ENCODE peak calls at places on chromosomes 5 and 9, in eight cellular contexts. One of them, this sample, is unnamed.
A peak's percentile ranks its signal among the peaks of the same experiment; 100 is the strongest.

GRCh38 chr9:137390553-137391410 is 32.2 kb downstream of the EXD3 start:
- DNase-seq in A549: no peak
- DNase-seq in ovary: no peak
- DNase-seq in GDM1: no peak
- DNase-seq in NCI-H187: no peak
- DNase-seq in GM20000: no peak
- DNase-seq in MV-4-11: no peak
- DNase-seq in NCI-H345: no peak
- DNase-seq in this sample: no peak

GRCh38 chr5:143133721-143134120 is 269.8 kb downstream of the NR3C1 start:
- DNase-seq in A549: no peak
- DNase-seq in ovary: no peak
- DNase-seq in GDM1: no peak
- DNase-seq in NCI-H187: no peak
- DNase-seq in GM20000: no peak
- DNase-seq in MV-4-11: no peak
- DNase-seq in NCI-H345: no peak
- DNase-seq in this sample: no peak

GRCh38 chr5:97192580-97193421 is 9.8 kb upstream of the RIOK2 start:
- DNase-seq in A549: no peak
- DNase-seq in ovary: no peak
- DNase-seq in GDM1: no peak
- DNase-seq in NCI-H187: no peak
- DNase-seq in GM20000: no peak
- DNase-seq in MV-4-11: no peak
- DNase-seq in NCI-H345: peak; percentile 81
- DNase-seq in this sample: no peak

GRCh38 chr5:132250547-132250946 is 6.9 kb upstream of the PDLIM4 start:
- DNase-seq in A549: no peak
- DNase-seq in ovary: no peak
- DNase-seq in GDM1: no peak
- DNase-seq in NCI-H187: no peak
- DNase-seq in GM20000: no peak
- DNase-seq in MV-4-11: no peak
- DNase-seq in NCI-H345: no peak
- DNase-seq in this sample: no peak

GRCh38 chr9:33443047-33443446 is 4.3 kb downstream of the AQP3 start:
- DNase-seq in A549: peak; percentile 43
- DNase-seq in ovary: peak; percentile 57
- DNase-seq in GDM1: no peak
- DNase-seq in NCI-H187: no peak
- DNase-seq in GM20000: no peak
- DNase-seq in MV-4-11: no peak
- DNase-seq in NCI-H345: no peak
- DNase-seq in this sample: no peak

GRCh38 chr5:39580702-39581498 is 156.1 kb upstream of the DAB2 start:
- DNase-seq in A549: no peak
- DNase-seq in ovary: no peak
- DNase-seq in GDM1: no peak
- DNase-seq in NCI-H187: no peak
- DNase-seq in GM20000: no peak
- DNase-seq in MV-4-11: no peak
- DNase-seq in NCI-H345: no peak
- DNase-seq in this sample: peak; percentile 18

GRCh38 chr5:67065237-67065636 is 131.4 kb downstream of the CD180 start:
- DNase-seq in A549: no peak
- DNase-seq in ovary: no peak
- DNase-seq in GDM1: no peak
- DNase-seq in NCI-H187: no peak
- DNase-seq in GM20000: peak; percentile 5
- DNase-seq in MV-4-11: no peak
- DNase-seq in NCI-H345: peak; percentile 26
- DNase-seq in this sample: no peak

GRCh38 chr5:91151947-91152346 is 231.2 kb downstream of the ARRDC3 start:
- DNase-seq in A549: peak; percentile 66
- DNase-seq in ovary: no peak
- DNase-seq in GDM1: no peak
- DNase-seq in NCI-H187: no peak
- DNase-seq in GM20000: no peak
- DNase-seq in MV-4-11: no peak
- DNase-seq in NCI-H345: no peak
- DNase-seq in this sample: peak; percentile 81

GRCh38 chr5:16791036-16791705 is 144.9 kb downstream of the MYO10 start:
- DNase-seq in A549: peak; percentile 64
- DNase-seq in ovary: no peak
- DNase-seq in GDM1: no peak
- DNase-seq in NCI-H187: peak; percentile 53
- DNase-seq in GM20000: peak; percentile 63
- DNase-seq in MV-4-11: peak; percentile 63
- DNase-seq in NCI-H345: peak; percentile 68
- DNase-seq in this sample: peak; percentile 56

This sample was measured in kidney glomerular epithelial cell.